ENCODE peak calls at places on chromosomes 11 and 22, in ten cellular contexts. One of them, this sample, is unnamed.

GRCh38 chr11:45361551-45361950 is 75.4 kb upstream of the SYT13 start:
- DNase-seq in fibroblast of pulmonary artery: no peak
- DNase-seq in osteocyte: no peak
- DNase-seq in kidney epithelial cell: no peak
- DNase-seq in heart left ventricle: no peak
- DNase-seq in kidney: no peak
- DNase-seq in AG09309: no peak
- DNase-seq in transverse colon: no peak
- DNase-seq in B cell: no peak
- DNase-seq in GM12864: no peak
- DNase-seq in this sample: no peak

GRCh38 chr22:38251355-38251720 is 21.5 kb downstream of the TMEM184B start:
- DNase-seq in fibroblast of pulmonary artery: no peak
- DNase-seq in osteocyte: no peak
- DNase-seq in kidney epithelial cell: no peak
- DNase-seq in heart left ventricle: peak; percentile 74
- DNase-seq in kidney: no peak
- DNase-seq in AG09309: no peak
- DNase-seq in transverse colon: no peak
- DNase-seq in B cell: no peak
- DNase-seq in GM12864: no peak
- DNase-seq in this sample: no peak

GRCh38 chr11:12180257-12181205 is 70.1 kb downstream of the MICAL2 start:
- DNase-seq in fibroblast of pulmonary artery: no peak
- DNase-seq in osteocyte: no peak
- DNase-seq in kidney epithelial cell: no peak
- DNase-seq in heart left ventricle: no peak
- DNase-seq in kidney: no peak
- DNase-seq in AG09309: no peak
- DNase-seq in transverse colon: no peak
- DNase-seq in B cell: no peak
- DNase-seq in GM12864: no peak
- DNase-seq in this sample: no peak

GRCh38 chr11:115924744-115925567 is 420.7 kb upstream of the CADM1 start:
- DNase-seq in fibroblast of pulmonary artery: no peak
- DNase-seq in osteocyte: no peak
- DNase-seq in kidney epithelial cell: peak; percentile 52
- DNase-seq in heart left ventricle: no peak
- DNase-seq in kidney: no peak
- DNase-seq in AG09309: no peak
- DNase-seq in transverse colon: no peak
- DNase-seq in B cell: no peak
- DNase-seq in GM12864: peak; percentile 93
- DNase-seq in this sample: no peak

GRCh38 chr11:102292951-102293350 is 24.3 kb upstream of the BIRC3 start:
- DNase-seq in fibroblast of pulmonary artery: no peak
- DNase-seq in osteocyte: no peak
- DNase-seq in kidney epithelial cell: no peak
- DNase-seq in heart left ventricle: no peak
- DNase-seq in kidney: no peak
- DNase-seq in AG09309: no peak
- DNase-seq in transverse colon: no peak
- DNase-seq in B cell: no peak
- DNase-seq in GM12864: no peak
- DNase-seq in this sample: no peak

GRCh38 chr11:18727499-18728236 is 1.7 kb upstream of the IGSF22 start:
- DNase-seq in fibroblast of pulmonary artery: peak; percentile 36
- DNase-seq in osteocyte: no peak
- DNase-seq in kidney epithelial cell: no peak
- DNase-seq in heart left ventricle: no peak
- DNase-seq in kidney: no peak
- DNase-seq in AG09309: no peak
- DNase-seq in transverse colon: peak; percentile 39
- DNase-seq in B cell: peak; percentile 61
- DNase-seq in GM12864: no peak
- DNase-seq in this sample: peak; percentile 57

GRCh38 chr11:6201486-6201885 is 2.5 kb downstream of the OR52W1 start:
- DNase-seq in fibroblast of pulmonary artery: no peak
- DNase-seq in osteocyte: no peak
- DNase-seq in kidney epithelial cell: no peak
- DNase-seq in heart left ventricle: no peak
- DNase-seq in kidney: no peak
- DNase-seq in AG09309: peak; percentile 24
- DNase-seq in transverse colon: no peak
- DNase-seq in B cell: no peak
- DNase-seq in GM12864: no peak
- DNase-seq in this sample: no peak

GRCh38 chr11:122186439-122187080 is 70.5 kb upstream of the BLID start:
- DNase-seq in fibroblast of pulmonary artery: peak; percentile 99
- DNase-seq in osteocyte: no peak
- DNase-seq in kidney epithelial cell: no peak
- DNase-seq in heart left ventricle: no peak
- DNase-seq in kidney: no peak
- DNase-seq in AG09309: peak; percentile 99
- DNase-seq in transverse colon: no peak
- DNase-seq in B cell: no peak
- DNase-seq in GM12864: no peak
- DNase-seq in this sample: no peak

DNA sequence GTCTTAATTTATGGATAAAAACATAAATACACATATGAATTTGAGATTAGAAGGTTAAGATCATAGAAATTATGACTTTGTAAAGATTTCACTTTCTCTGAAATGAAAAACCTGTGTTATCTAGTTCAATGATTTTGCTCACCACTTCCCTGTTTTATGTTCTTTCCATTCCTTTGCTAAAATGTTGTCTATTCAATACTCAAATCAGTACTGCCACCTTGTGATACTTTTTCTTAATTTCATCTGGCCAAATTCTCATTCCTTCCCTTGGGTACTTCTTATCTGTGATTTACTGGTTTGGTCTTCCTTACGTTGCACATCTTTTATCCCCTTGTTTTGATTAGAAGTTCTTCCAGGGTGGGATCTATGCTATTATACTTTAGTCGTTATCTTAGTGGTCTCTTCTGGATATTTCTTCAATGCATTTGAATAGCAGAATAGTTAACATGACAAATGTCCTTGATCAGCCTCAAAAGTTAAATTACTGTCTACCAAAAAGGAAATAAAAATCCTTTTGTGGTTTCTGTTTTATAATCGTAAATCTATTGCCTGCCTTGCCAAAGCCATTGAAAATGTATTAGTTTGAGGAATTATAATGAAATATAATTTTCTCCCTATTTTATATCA is 197.0 kb downstream of the PGR start:
- DNase-seq in fibroblast of pulmonary artery: peak; percentile 63
- DNase-seq in osteocyte: no peak
- DNase-seq in kidney epithelial cell: no peak
- DNase-seq in heart left ventricle: no peak
- DNase-seq in kidney: no peak
- DNase-seq in AG09309: no peak
- DNase-seq in transverse colon: no peak
- DNase-seq in B cell: peak; percentile 45
- DNase-seq in GM12864: no peak
- DNase-seq in this sample: no peak
- TF ChIP-seq CTCF in fibroblast of pulmonary artery: peak; percentile 49
- TF ChIP-seq CTCF in osteocyte: peak; percentile 70
- TF ChIP-seq CTCF in kidney epithelial cell: peak; percentile 18
- TF ChIP-seq CTCF in heart left ventricle: peak; percentile 53
- TF ChIP-seq CTCF in kidney: peak; percentile 21
- TF ChIP-seq CTCF in AG09309: peak; percentile 38
- TF ChIP-seq CTCF in transverse colon: peak; percentile 18
- TF ChIP-seq CTCF in B cell: peak; percentile 44
- TF ChIP-seq CTCF in GM12864: peak; percentile 32
- TF ChIP-seq CTCF in this sample: no peak

GRCh38 chr11:70230840-70231710 is 28.0 kb downstream of the FADD start:
- DNase-seq in fibroblast of pulmonary artery: no peak
- DNase-seq in osteocyte: no peak
- DNase-seq in kidney epithelial cell: no peak
- DNase-seq in heart left ventricle: no peak
- DNase-seq in kidney: peak; percentile 55
- DNase-seq in AG09309: no peak
- DNase-seq in transverse colon: no peak
- DNase-seq in B cell: no peak
- DNase-seq in GM12864: no peak
- DNase-seq in this sample: no peak

GRCh38 chr11:70225629-70226582 is 22.8 kb downstream of the FADD start:
- DNase-seq in fibroblast of pulmonary artery: peak; percentile 38
- DNase-seq in osteocyte: no peak
- DNase-seq in kidney epithelial cell: no peak
- DNase-seq in heart left ventricle: no peak
- DNase-seq in kidney: no peak
- DNase-seq in AG09309: no peak
- DNase-seq in transverse colon: peak; percentile 94
- DNase-seq in B cell: no peak
- DNase-seq in GM12864: no peak
- DNase-seq in this sample: no peak

GRCh38 chr11:70230151-70230839 is 27.2 kb downstream of the FADD start:
- DNase-seq in fibroblast of pulmonary artery: no peak
- DNase-seq in osteocyte: no peak
- DNase-seq in kidney epithelial cell: no peak
- DNase-seq in heart left ventricle: no peak
- DNase-seq in kidney: no peak
- DNase-seq in AG09309: no peak
- DNase-seq in transverse colon: no peak
- DNase-seq in B cell: no peak
- DNase-seq in GM12864: no peak
- DNase-seq in this sample: no peak

GRCh38 chr11:70229737-70230136 is 26.6 kb downstream of the FADD start:
- DNase-seq in fibroblast of pulmonary artery: no peak
- DNase-seq in osteocyte: no peak
- DNase-seq in kidney epithelial cell: no peak
- DNase-seq in heart left ventricle: no peak
- DNase-seq in kidney: peak; percentile 38
- DNase-seq in AG09309: no peak
- DNase-seq in transverse colon: no peak
- DNase-seq in B cell: no peak
- DNase-seq in GM12864: no peak
- DNase-seq in this sample: no peak

GRCh38 chr11:70226967-70227366 is 23.9 kb downstream of the FADD start:
- DNase-seq in fibroblast of pulmonary artery: no peak
- DNase-seq in osteocyte: no peak
- DNase-seq in kidney epithelial cell: no peak
- DNase-seq in heart left ventricle: no peak
- DNase-seq in kidney: no peak
- DNase-seq in AG09309: no peak
- DNase-seq in transverse colon: no peak
- DNase-seq in B cell: no peak
- DNase-seq in GM12864: no peak
- DNase-seq in this sample: peak; percentile 24
- TF ChIP-seq CTCF in fibroblast of pulmonary artery: peak; percentile 22
- TF ChIP-seq CTCF in osteocyte: no peak
- TF ChIP-seq CTCF in kidney epithelial cell: peak; percentile 18
- TF ChIP-seq CTCF in heart left ventricle: no peak
- TF ChIP-seq CTCF in kidney: no peak
- TF ChIP-seq CTCF in AG09309: peak; percentile 29
- TF ChIP-seq CTCF in transverse colon: no peak
- TF ChIP-seq CTCF in B cell: no peak
- TF ChIP-seq CTCF in GM12864: peak; percentile 62
- TF ChIP-seq CTCF in this sample: no peak

DNA sequence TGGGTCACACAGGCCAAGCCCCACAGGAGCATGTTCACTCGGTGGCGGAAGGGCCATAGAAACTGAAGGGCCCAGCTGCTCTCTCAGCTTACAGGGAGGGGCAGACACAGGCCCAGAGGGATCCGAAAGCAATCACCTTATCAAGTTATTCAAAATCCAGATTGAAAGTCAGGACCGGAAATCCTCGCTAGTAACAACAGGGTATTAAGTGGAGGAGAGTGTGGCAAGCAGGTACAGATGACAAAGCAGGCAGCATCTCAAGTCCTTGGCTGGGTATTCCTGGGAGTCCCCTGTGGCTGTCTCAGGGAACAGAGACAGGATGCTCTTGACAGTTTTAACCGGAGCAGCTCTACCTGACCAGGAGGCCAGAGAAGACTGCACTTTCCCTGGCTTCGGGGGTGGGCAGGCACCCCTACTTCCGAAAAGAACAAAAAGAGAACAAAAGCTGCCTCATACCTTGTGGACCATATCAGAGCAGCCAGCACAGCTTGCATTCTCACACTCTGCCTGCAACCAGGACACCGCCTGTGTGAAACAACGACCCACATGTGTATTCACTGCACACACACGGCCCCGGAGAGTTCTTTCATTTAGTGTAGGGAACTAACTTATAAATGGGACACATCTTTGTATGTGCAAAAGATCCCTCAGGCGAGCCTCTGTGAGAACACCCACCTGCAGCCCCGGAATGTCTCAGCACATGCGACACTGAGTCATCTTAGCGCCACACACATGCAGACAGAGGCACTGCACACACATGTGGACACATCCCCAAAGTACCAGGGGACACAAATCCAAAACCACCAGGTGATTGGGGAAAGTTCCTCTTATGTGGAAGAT is 78.3 kb downstream of the MICAL3 start:
- DNase-seq in fibroblast of pulmonary artery: no peak
- DNase-seq in osteocyte: no peak
- DNase-seq in kidney epithelial cell: no peak
- DNase-seq in heart left ventricle: no peak
- DNase-seq in kidney: no peak
- DNase-seq in AG09309: no peak
- DNase-seq in transverse colon: no peak
- DNase-seq in B cell: no peak
- DNase-seq in GM12864: peak; percentile 22
- DNase-seq in this sample: no peak
- TF ChIP-seq CTCF in fibroblast of pulmonary artery: no peak
- TF ChIP-seq CTCF in osteocyte: no peak
- TF ChIP-seq CTCF in kidney epithelial cell: no peak
- TF ChIP-seq CTCF in heart left ventricle: no peak
- TF ChIP-seq CTCF in kidney: no peak
- TF ChIP-seq CTCF in AG09309: no peak
- TF ChIP-seq CTCF in transverse colon: no peak
- TF ChIP-seq CTCF in B cell: no peak
- TF ChIP-seq CTCF in GM12864: peak; percentile 48
- TF ChIP-seq CTCF in this sample: no peak

GRCh38 chr11:66263785-66264184 is 4.7 kb upstream of the RAB1B start:
- DNase-seq in fibroblast of pulmonary artery: no peak
- DNase-seq in osteocyte: no peak
- DNase-seq in kidney epithelial cell: no peak
- DNase-seq in heart left ventricle: no peak
- DNase-seq in kidney: no peak
- DNase-seq in AG09309: no peak
- DNase-seq in transverse colon: no peak
- DNase-seq in B cell: no peak
- DNase-seq in GM12864: no peak
- DNase-seq in this sample: no peak

GRCh38 chr11:66265531-66266377 is 2.7 kb upstream of the RAB1B start:
- DNase-seq in fibroblast of pulmonary artery: no peak
- DNase-seq in osteocyte: no peak
- DNase-seq in kidney epithelial cell: no peak
- DNase-seq in heart left ventricle: no peak
- DNase-seq in kidney: peak; percentile 81
- DNase-seq in AG09309: no peak
- DNase-seq in transverse colon: no peak
- DNase-seq in B cell: no peak
- DNase-seq in GM12864: no peak
- DNase-seq in this sample: no peak

GRCh38 chr11:66266378-66267038 is 1.9 kb upstream of the RAB1B start:
- DNase-seq in fibroblast of pulmonary artery: no peak
- DNase-seq in osteocyte: no peak
- DNase-seq in kidney epithelial cell: no peak
- DNase-seq in heart left ventricle: no peak
- DNase-seq in kidney: peak; percentile 88
- DNase-seq in AG09309: no peak
- DNase-seq in transverse colon: no peak
- DNase-seq in B cell: no peak
- DNase-seq in GM12864: no peak
- DNase-seq in this sample: no peak

GRCh38 chr11:66264383-66264782 is 4.1 kb upstream of the RAB1B start:
- DNase-seq in fibroblast of pulmonary artery: no peak
- DNase-seq in osteocyte: no peak
- DNase-seq in kidney epithelial cell: no peak
- DNase-seq in heart left ventricle: no peak
- DNase-seq in kidney: no peak
- DNase-seq in AG09309: no peak
- DNase-seq in transverse colon: no peak
- DNase-seq in B cell: no peak
- DNase-seq in GM12864: no peak
- DNase-seq in this sample: no peak

DNA sequence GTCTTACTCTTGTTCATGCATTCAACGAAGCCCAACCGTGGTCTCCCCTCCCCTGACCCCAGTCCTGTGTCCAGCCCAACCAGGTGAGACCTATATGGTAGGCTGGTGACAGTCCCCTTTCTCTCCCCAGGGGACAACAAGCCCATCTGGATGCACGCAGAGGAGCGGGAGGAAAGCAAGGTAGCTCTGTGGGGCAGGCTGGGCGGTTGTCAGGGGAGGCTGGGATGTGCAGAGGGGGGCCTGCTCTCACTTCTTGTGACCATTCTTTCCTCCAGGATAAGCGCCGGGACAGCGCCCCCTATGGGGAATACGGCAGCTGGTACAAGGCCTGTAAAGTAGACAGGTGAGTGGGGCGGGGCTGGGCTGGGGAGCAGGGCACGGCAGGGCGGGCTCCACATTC is 3.5 kb upstream of the RAB1B start:
- DNase-seq in fibroblast of pulmonary artery: no peak
- DNase-seq in osteocyte: no peak
- DNase-seq in kidney epithelial cell: no peak
- DNase-seq in heart left ventricle: no peak
- DNase-seq in kidney: no peak
- DNase-seq in AG09309: no peak
- DNase-seq in transverse colon: peak; percentile 48
- DNase-seq in B cell: no peak
- DNase-seq in GM12864: no peak
- DNase-seq in this sample: peak; percentile 40
- TF ChIP-seq CTCF in fibroblast of pulmonary artery: peak; percentile 26
- TF ChIP-seq CTCF in osteocyte: peak; percentile 33
- TF ChIP-seq CTCF in kidney epithelial cell: peak; percentile 52
- TF ChIP-seq CTCF in heart left ventricle: no peak
- TF ChIP-seq CTCF in kidney: no peak
- TF ChIP-seq CTCF in AG09309: peak; percentile 40
- TF ChIP-seq CTCF in transverse colon: peak; percentile 34
- TF ChIP-seq CTCF in B cell: peak; percentile 32
- TF ChIP-seq CTCF in GM12864: peak; percentile 55
- TF ChIP-seq CTCF in this sample: peak; percentile 14